ENCODE peak calls at places on chromosome 7, in seven cellular contexts. G is progenitor cell of endocrine pancreas; Y is CD8-positive, alpha-beta T cell; M is aorta; X is adrenal gland; O is HAP-1; N is activated T-helper 1 cell treated with anti-CD3 and anti-CD28 coated beads, Interleukin-2, amount 50 U/mL, for 16 hours. H is an unnamed sample.

GRCh38 chr7:129438839-129439640 is 4.8 kb downstream of the STRIP2 start:
- DNase-seq in G (no peak), Y (no peak), M (no peak), X (no peak), O (no peak), N (peak), H (no peak)

GRCh38 chr7:84469034-84469433 is 274.4 kb upstream of the SEMA3A start:
- DNase-seq in G (no peak), Y (no peak), M (no peak), X (no peak), O (peak), N (no peak), H (no peak)

GRCh38 chr7:141702047-141702567 is at the start of gene DENND11:
- DNase-seq in G (peak), Y (peak), M (peak), X (peak), O (peak), N (peak), H (no peak)

GRCh38 chr7:85508642-85509429 is 322.0 kb upstream of the SEMA3D start:
- DNase-seq in G (no peak), Y (no peak), M (no peak), X (no peak), O (no peak), N (no peak), H (no peak)

GRCh38 chr7:50356212-50356944 is 51.9 kb downstream of the IKZF1 start:
- DNase-seq in G (no peak), Y (no peak), M (peak), X (no peak), O (no peak), N (no peak), H (no peak)

GRCh38 chr7:138072726-138073125 is 3.5 kb upstream of the AKR1D1 start:
- DNase-seq in G (no peak), Y (no peak), M (no peak), X (no peak), O (peak), N (no peak), H (no peak)

GRCh38 chr7:65239707-65240352 is 133.8 kb upstream of the ZNF92 start:
- DNase-seq in G (peak), Y (no peak), M (peak), X (peak), O (peak), N (no peak), H (no peak)

GRCh38 chr7:96111405-96111804 is 210.5 kb downstream of the SLC25A13 start:
- DNase-seq in G (no peak), Y (no peak), M (no peak), X (no peak), O (no peak), N (no peak), H (no peak)

GRCh38 chr7:141189231-141189630 is 115.4 kb downstream of the TMEM178B start:
- DNase-seq in G (no peak), Y (no peak), M (no peak), X (no peak), O (no peak), N (no peak), H (no peak)

GRCh38 chr7:124688991-124689390 is 76.6 kb downstream of the GPR37 start:
- DNase-seq in G (no peak), Y (no peak), M (no peak), X (no peak), O (no peak), N (no peak), H (no peak)

GRCh38 chr7:41027428-41028115 is 675.3 kb downstream of the INHBA start:
- DNase-seq in G (no peak), Y (no peak), M (no peak), X (no peak), O (no peak), N (no peak), H (no peak)

GRCh38 chr7:77687100-77687746 is 9.0 kb upstream of the RSBN1L start:
- DNase-seq in G (no peak), Y (no peak), M (no peak), X (no peak), O (no peak), N (no peak), H (no peak)

GRCh38 chr7:42342381-42342780 is 105.4 kb upstream of the GLI3 start:
- DNase-seq in G (no peak), Y (no peak), M (no peak), X (no peak), O (no peak), N (no peak), H (no peak)

GRCh38 chr7:134752006-134752760 is 27.3 kb upstream of the CALD1 start:
- DNase-seq in G (no peak), Y (no peak), M (no peak), X (no peak), O (no peak), N (no peak), H (no peak)

GRCh38 chr7:27191716-27192545 is 6.9 kb upstream of the HOXA11 start:
- DNase-seq in G (no peak), Y (no peak), M (peak), X (no peak), O (no peak), N (no peak), H (no peak)

GRCh38 chr7:155161690-155162089 is 91.6 kb downstream of the HTR5A start:
- DNase-seq in G (no peak), Y (no peak), M (no peak), X (no peak), O (no peak), N (no peak), H (no peak)

GRCh38 chr7:158145370-158145769 is 442.3 kb downstream of the PTPRN2 start:
- DNase-seq in G (no peak), Y (no peak), M (no peak), X (no peak), O (no peak), N (no peak), H (no peak)

GRCh38 chr7:149027055-149027454 is 1.2 kb downstream of the PDIA4 start:
- DNase-seq in G (no peak), Y (no peak), M (no peak), X (no peak), O (no peak), N (no peak), H (no peak)

GRCh38 chr7:134845461-134845860 is 66.0 kb downstream of the CALD1 start:
- DNase-seq in G (no peak), Y (no peak), M (no peak), X (no peak), O (no peak), N (no peak), H (no peak)

GRCh38 chr7:43454936-43455518 is 127.9 kb upstream of the STK17A start:
- DNase-seq in G (no peak), Y (no peak), M (no peak), X (no peak), O (peak), N (no peak), H (no peak)

GRCh38 chr7:135801045-135801693 is 52.6 kb upstream of the FAM180A start:
- DNase-seq in G (peak), Y (peak), M (no peak), X (peak), O (peak), N (no peak), H (no peak)

GRCh38 chr7:105611856-105612775 is 30.8 kb upstream of the EFCAB10 start:
- DNase-seq in G (no peak), Y (no peak), M (no peak), X (no peak), O (no peak), N (no peak), H (no peak)

GRCh38 chr7:157601530-157601929 is 264.7 kb downstream of the DNAJB6 start:
- DNase-seq in G (no peak), Y (no peak), M (no peak), X (no peak), O (no peak), N (no peak), H (no peak)